ENCODE peak calls at places on chromosomes 4 and X, in nine cellular contexts. E, H, A, U, Q, N, R, F and D are unnamed samples.

GRCh38 chrX:22486326-22486725 is 213.6 kb downstream of the CBLL2 start:
- DNase-seq in N (no peak), H (no peak), F (peak), A (no peak), R (no peak), U (no peak), Q (no peak), E (no peak), D (no peak)

GRCh38 chrX:74493806-74494205 is 72.5 kb downstream of the SLC16A2 start:
- DNase-seq in U (no peak), H (no peak), F (no peak), Q (no peak), N (no peak), A (no peak), E (no peak), R (no peak), D (no peak)

GRCh38 chr4:66972087-66972486 is 573.2 kb downstream of the CENPC start:
- DNase-seq in F (no peak), U (no peak), R (no peak), N (no peak), E (no peak), H (no peak), A (no peak), Q (no peak), D (no peak)

GRCh38 chr4:38034986-38035882 is 75.0 kb downstream of the PTTG2 start:
- DNase-seq in H (peak), E (no peak), R (peak), N (peak), A (peak), F (peak), U (peak), Q (no peak), D (no peak)

GRCh38 chr4:112031712-112032328 is 113.4 kb upstream of the FAM241A start:
- DNase-seq in H (peak), N (peak), A (peak), U (peak), R (peak), Q (no peak), E (no peak), F (peak), D (no peak)

GRCh38 chrX:135330709-135331108 is 21.4 kb downstream of the ETDC start:
- DNase-seq in R (no peak), H (no peak), E (no peak), F (no peak), A (no peak), U (no peak), N (no peak), Q (no peak), D (no peak)

GRCh38 chrX:46912673-46913491 is 661 bp downstream of the JADE3 start:
- DNase-seq in F (peak), U (peak), N (peak), A (no peak), R (peak), E (no peak), Q (peak), H (peak), D (no peak)

GRCh38 chr4:48498895-48499294 is 8.8 kb downstream of the ZAR1 start:
- DNase-seq in F (no peak), N (no peak), Q (no peak), R (no peak), H (no peak), U (no peak), A (no peak), E (no peak), D (no peak)

GRCh38 chr4:152815078-152815477 is 35.3 kb downstream of the ARFIP1 start:
- DNase-seq in R (no peak), E (no peak), H (no peak), Q (no peak), A (peak), U (no peak), F (no peak), N (no peak), D (no peak)

GRCh38 chrX:114344756-114345155 is 239.1 kb upstream of the HTR2C start:
- DNase-seq in H (peak), F (peak), E (no peak), Q (no peak), A (peak), R (peak), U (no peak), N (peak), D (no peak)

GRCh38 chrX:130626521-130626920 is 224.7 kb downstream of the RBMX2 start:
- DNase-seq in A (no peak), N (no peak), Q (no peak), U (no peak), H (no peak), E (no peak), F (no peak), R (no peak), D (no peak)

GRCh38 chrX:155995476-155995875 is 2.0 kb upstream of the IL9R start:
- DNase-seq in F (no peak), U (no peak), E (no peak), N (no peak), Q (no peak), A (no peak), H (no peak), R (no peak), D (no peak)

GRCh38 chr4:47669946-47670345 is 167.9 kb downstream of the CORIN start:
- DNase-seq in E (no peak), U (no peak), H (peak), N (no peak), F (no peak), A (no peak), Q (no peak), R (no peak), D (no peak)

GRCh38 chrX:57902633-57903032 is 7.6 kb downstream of the ZXDA start:
- DNase-seq in F (peak), H (no peak), Q (no peak), U (no peak), N (no peak), R (no peak), A (no peak), E (no peak), D (no peak)

GRCh38 chr4:39699676-39700409 is 1.9 kb downstream of the UBE2K start:
- DNase-seq in A (peak), N (peak), R (peak), U (no peak), H (peak), F (peak), Q (no peak), E (peak), D (no peak)

GRCh38 chr4:118270492-118270891 is 82.3 kb downstream of the PRSS12 start:
- DNase-seq in A (peak), U (no peak), Q (no peak), E (no peak), R (peak), N (peak), F (peak), H (peak), D (no peak)

GRCh38 chrX:24019448-24019847 is 7.5 kb downstream of the KLHL15 start:
- DNase-seq in R (no peak), A (no peak), E (no peak), H (no peak), N (no peak), Q (no peak), F (no peak), U (no peak), D (no peak)

GRCh38 chr4:118997601-118998000 is 108.9 kb downstream of the SYNPO2 start:
- DNase-seq in H (peak), F (no peak), A (peak), E (peak), R (no peak), Q (no peak), U (no peak), N (no peak), D (no peak)

GRCh38 chrX:96611619-96612362 is 72.9 kb upstream of the DIAPH2 start:
- DNase-seq in N (no peak), E (peak), H (peak), A (peak), Q (no peak), U (no peak), R (no peak), F (no peak), D (no peak)

GRCh38 chrX:24672701-24673190 is 21.0 kb upstream of the POLA1 start:
- DNase-seq in A (no peak), H (no peak), R (no peak), N (no peak), U (peak), Q (no peak), E (no peak), F (no peak), D (no peak)

GRCh38 chrX:152601848-152602616 is 35.7 kb upstream of the GABRQ start:
- DNase-seq in A (peak), R (no peak), E (no peak), F (peak), H (peak), U (no peak), N (peak), Q (no peak), D (no peak)

GRCh38 chr4:28772066-28772465 is 1911.4 kb downstream of the STIM2 start:
- DNase-seq in N (no peak), R (no peak), E (peak), U (no peak), Q (no peak), H (peak), F (peak), A (peak), D (no peak)

GRCh38 chrX:53682885-53683555 is 3.5 kb downstream of the HUWE1 start:
- DNase-seq in A (peak), U (peak), R (peak), F (peak), Q (no peak), H (peak), E (no peak), N (peak), D (no peak)

GRCh38 chr4:84681488-84682274 is 98.8 kb downstream of the CDS1 start:
- DNase-seq in E (peak), H (peak), Q (no peak), R (no peak), N (peak), U (no peak), F (no peak), A (peak), D (no peak)

GRCh38 chrX:48801281-48802088 is at the start of gene HDAC6:
- DNase-seq in A (peak), E (peak), F (peak), H (peak), N (peak), U (peak), R (peak), Q (peak), D (peak)
- TF ChIP-seq CTCF in A (no peak), E (no peak), F (no peak), H (no peak), N (no peak), U (no peak), R (no peak), Q (no peak), D (no peak)

DNA sequence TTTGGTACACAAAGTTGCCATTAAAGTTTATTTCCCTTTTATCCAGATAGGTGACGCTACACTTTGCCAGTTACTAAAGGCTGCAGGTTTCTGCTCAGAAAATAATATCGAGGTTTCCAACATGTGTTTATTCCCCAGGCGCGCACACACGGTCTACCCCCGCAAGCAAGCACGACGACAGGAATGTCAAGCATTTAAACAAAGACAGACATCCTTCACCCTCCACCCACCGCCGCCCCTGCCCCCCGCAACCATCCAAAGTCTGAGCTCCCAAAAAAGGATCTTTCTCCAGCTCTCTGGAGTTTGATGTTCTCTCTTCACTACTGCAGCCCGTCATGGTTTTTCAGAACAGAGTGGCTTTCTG is 1.3 kb upstream of the PCDH7 start:
- DNase-seq in R (peak), E (no peak), H (peak), A (peak), N (no peak), U (peak), F (peak), Q (no peak), D (no peak)
- TF ChIP-seq CTCF in R (no peak), E (peak), H (peak), A (peak), N (no peak), U (no peak), F (peak), Q (no peak), D (no peak)

DNA sequence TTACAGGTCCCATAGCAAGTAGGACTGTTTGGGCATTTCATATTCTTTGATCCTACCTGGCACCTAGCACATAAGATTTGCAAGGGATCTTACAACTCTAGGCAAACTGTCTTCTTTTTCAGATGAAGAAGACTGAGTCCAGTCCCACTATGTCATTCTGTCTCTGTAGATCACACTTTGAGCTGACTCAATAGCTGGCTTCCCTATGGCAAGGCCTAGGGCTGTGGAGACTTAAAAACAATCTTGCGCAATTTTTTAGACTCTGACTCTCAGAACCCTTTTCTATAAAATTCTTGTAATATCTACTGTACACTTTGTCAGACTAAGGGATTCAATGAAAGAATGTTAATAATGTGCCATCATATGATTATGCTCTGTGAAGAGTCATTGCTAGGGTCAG is 26.7 kb downstream of the OTC start:
- DNase-seq in N (peak), H (peak), Q (no peak), A (no peak), R (no peak), E (no peak), F (no peak), U (no peak), D (no peak)
- TF ChIP-seq CTCF in N (no peak), H (no peak), Q (no peak), A (no peak), R (no peak), E (no peak), F (no peak), U (no peak), D (no peak)

DNA sequence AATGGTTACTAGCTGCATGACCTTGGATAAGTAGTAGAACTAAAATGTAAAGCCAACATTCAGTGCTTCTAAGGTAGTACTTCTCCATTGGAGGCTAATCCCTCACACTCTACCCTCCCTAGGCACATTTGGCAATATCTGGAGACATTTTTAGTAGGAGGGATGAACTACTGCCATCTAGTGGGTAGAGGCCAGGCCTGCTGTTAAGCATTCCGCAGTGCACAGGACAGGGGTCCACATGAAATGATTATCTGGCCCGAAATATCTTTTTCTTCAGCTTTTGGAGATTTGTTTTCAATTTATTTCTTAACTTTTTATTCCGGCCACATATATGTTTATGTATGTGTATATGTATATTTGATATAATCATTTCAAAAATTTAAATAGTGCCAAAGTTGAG is 36.0 kb upstream of the SPANXC start:
- DNase-seq in U (peak), R (no peak), H (peak), Q (no peak), A (peak), N (peak), E (no peak), F (peak), D (no peak)
- TF ChIP-seq CTCF in U (peak), R (peak), H (peak), Q (peak), A (peak), N (peak), E (peak), F (peak), D (peak)

GRCh38 chr4:126591583-126591982 is 1041.2 kb upstream of the INTU start:
- DNase-seq in A (no peak), E (no peak), N (no peak), F (no peak), R (no peak), Q (no peak), H (no peak), U (no peak), D (no peak)

GRCh38 chr4:126595643-126596042 is 1037.1 kb upstream of the INTU start:
- DNase-seq in U (no peak), A (no peak), H (no peak), Q (no peak), F (no peak), R (no peak), N (no peak), E (no peak), D (no peak)

GRCh38 chr4:126593626-126594025 is 1039.1 kb upstream of the INTU start:
- DNase-seq in R (no peak), N (no peak), F (no peak), Q (no peak), A (no peak), E (no peak), U (no peak), H (no peak), D (no peak)

GRCh38 chr4:126592088-126592487 is 1040.7 kb upstream of the INTU start:
- DNase-seq in N (no peak), Q (no peak), U (no peak), E (no peak), R (no peak), F (peak), A (peak), H (peak), D (no peak)
- TF ChIP-seq CTCF in N (no peak), Q (no peak), U (peak), E (peak), R (no peak), F (peak), A (peak), H (peak), D (no peak)

GRCh38 chr4:154329268-154329858 is 162.2 kb downstream of the DCHS2 start:
- DNase-seq in H (peak), R (no peak), A (peak), F (peak), N (peak), E (no peak), Q (no peak), U (no peak), D (no peak)
- TF ChIP-seq CTCF in H (peak), R (peak), A (no peak), F (peak), N (peak), E (peak), Q (peak), U (peak), D (peak)

GRCh38 chr4:7156273-7157139 is 35.8 kb upstream of the SORCS2 start:
- DNase-seq in E (no peak), F (no peak), R (peak), N (no peak), H (no peak), U (peak), Q (no peak), A (no peak), D (peak)
- TF ChIP-seq CTCF in E (peak), F (peak), R (peak), N (no peak), H (peak), U (peak), Q (peak), A (peak), D (peak)

GRCh38 chr4:1550122-1551070 is 133.7 kb downstream of the FAM53A start:
- DNase-seq in Q (peak), H (no peak), R (no peak), F (no peak), N (no peak), A (no peak), U (no peak), E (no peak), D (no peak)
- TF ChIP-seq CTCF in Q (no peak), H (no peak), R (no peak), F (no peak), N (no peak), A (no peak), U (no peak), E (no peak), D (no peak)